ENCODE peak calls at places on chromosome 15, in seven cellular contexts. L is HEK293T, K is WTC11, Y is HFFc6, U is GM10248, B is fibroblast of gingiva, G is HFF-Myc. A is an unnamed sample.

GRCh38 chr15:73631915-73632669 is 1.1 kb downstream of the NPTN start:
- DNase-seq in G (no peak), Y (peak), L (peak), K (no peak), B (peak), U (no peak), A (peak)

GRCh38 chr15:66638377-66638776 is 63.7 kb upstream of the SMAD6 start:
- DNase-seq in Y (no peak), G (no peak), L (no peak), B (no peak), U (no peak), K (no peak), A (no peak)

GRCh38 chr15:64045774-64046346 is 425 bp downstream of the DAPK2 start:
- DNase-seq in G (no peak), B (no peak), L (no peak), Y (no peak), K (no peak), U (no peak), A (peak)

GRCh38 chr15:59224474-59224873 is 17.8 kb downstream of the LDHAL6B start:
- DNase-seq in U (no peak), K (no peak), L (no peak), G (no peak), Y (no peak), B (no peak), A (no peak)

GRCh38 chr15:61994216-61994615 is 66.0 kb downstream of the VPS13C start:
- DNase-seq in G (no peak), K (no peak), Y (peak), L (no peak), B (peak), U (no peak), A (no peak)

GRCh38 chr15:101348643-101349496 is 53.8 kb upstream of the SNRPA1 start:
- DNase-seq in Y (no peak), B (no peak), L (no peak), K (no peak), U (no peak), G (no peak), A (peak)

GRCh38 chr15:99994849-99995248 is 261.6 kb upstream of the LYSMD4 start:
- DNase-seq in Y (no peak), K (peak), L (no peak), G (no peak), U (no peak), B (no peak), A (peak)

GRCh38 chr15:41577863-41578735 is 19.1 kb downstream of the TYRO3 start:
- DNase-seq in U (no peak), Y (no peak), K (no peak), G (no peak), B (no peak), L (no peak), A (no peak)

GRCh38 chr15:62482715-62483429 is 317.8 kb upstream of the C2CD4B start:
- DNase-seq in B (peak), Y (peak), L (peak), K (peak), U (peak), G (no peak), A (peak)

GRCh38 chr15:56797720-56798275 is 64.5 kb upstream of the ZNF280D start:
- DNase-seq in U (no peak), K (no peak), B (no peak), G (no peak), Y (no peak), L (no peak), A (no peak)

GRCh38 chr15:31206386-31207174 is 105.1 kb upstream of the TRPM1 start:
- DNase-seq in B (no peak), Y (no peak), U (no peak), L (no peak), K (no peak), G (no peak), A (no peak)

GRCh38 chr15:62272290-62272689 is 107.2 kb upstream of the C2CD4B start:
- DNase-seq in B (no peak), Y (no peak), U (no peak), K (no peak), L (no peak), G (no peak), A (no peak)

GRCh38 chr15:94070341-94071275 is 160.8 kb upstream of the MCTP2 start:
- DNase-seq in B (no peak), G (peak), U (no peak), Y (peak), K (peak), L (peak), A (peak)

GRCh38 chr15:56723787-56724186 is 9.5 kb downstream of the ZNF280D start:
- DNase-seq in G (no peak), K (no peak), L (no peak), U (no peak), Y (no peak), B (no peak), A (no peak)

GRCh38 chr15:63971427-63971805 is 74.9 kb downstream of the DAPK2 start:
- DNase-seq in Y (no peak), B (no peak), U (no peak), G (no peak), L (no peak), K (peak), A (peak)

GRCh38 chr15:80159301-80159700 is 6.5 kb downstream of the FAH start:
- DNase-seq in B (no peak), G (no peak), L (no peak), U (no peak), Y (no peak), K (no peak), A (no peak)

GRCh38 chr15:76173317-76173834 is 113.6 kb downstream of the TMEM266 start:
- DNase-seq in L (no peak), Y (no peak), U (no peak), G (no peak), K (no peak), B (no peak), A (no peak)

GRCh38 chr15:78208887-78209645 is 25.3 kb downstream of the ACSBG1 start:
- DNase-seq in U (no peak), B (no peak), L (no peak), K (no peak), Y (no peak), G (no peak), A (no peak)

GRCh38 chr15:96273317-96274086 is 57.0 kb upstream of the NR2F2 start:
- DNase-seq in G (peak), K (no peak), L (peak), U (no peak), B (peak), Y (peak), A (no peak)

GRCh38 chr15:67820992-67821783 is 4.1 kb upstream of the SKOR1 start:
- DNase-seq in K (peak), L (no peak), Y (no peak), B (peak), U (peak), G (no peak), A (peak)

GRCh38 chr15:91589360-91589759 is 264.1 kb upstream of the SLCO3A1 start:
- DNase-seq in L (no peak), B (no peak), G (no peak), Y (no peak), U (no peak), K (no peak), A (no peak)

GRCh38 chr15:62241135-62241770 is 76.2 kb upstream of the C2CD4B start:
- DNase-seq in K (peak), L (peak), Y (no peak), B (no peak), G (no peak), U (no peak), A (peak)

GRCh38 chr15:68783226-68784054 is 37.3 kb downstream of the ANP32A start:
- DNase-seq in U (peak), K (peak), Y (no peak), L (peak), G (no peak), B (no peak), A (peak)

GRCh38 chr15:45645026-45645980 is 10.5 kb downstream of the SQOR start:
- DNase-seq in Y (peak), B (peak), U (no peak), K (no peak), G (no peak), L (no peak), A (no peak)

GRCh38 chr15:99014803-99015676 is 7.4 kb upstream of the PGPEP1L start:
- DNase-seq in G (no peak), U (peak), L (peak), K (peak), Y (peak), B (peak), A (peak)

GRCh38 chr15:71739355-71739754 is 71.0 kb upstream of the NR2E3 start:
- DNase-seq in U (no peak), K (no peak), Y (no peak), B (no peak), L (no peak), G (no peak), A (no peak)

GRCh38 chr15:92079647-92080255 is 226.2 kb downstream of the SLCO3A1 start:
- DNase-seq in B (no peak), Y (no peak), K (no peak), G (no peak), L (no peak), U (no peak), A (no peak)

GRCh38 chr15:59170295-59170881 is 36.3 kb upstream of the LDHAL6B start:
- DNase-seq in B (peak), U (no peak), G (peak), L (no peak), Y (peak), K (peak), A (peak)

GRCh38 chr15:67834249-67834592 is 5.6 kb downstream of the RNU6-1 start:
- DNase-seq in K (no peak), B (no peak), Y (no peak), G (no peak), U (peak), L (no peak), A (no peak)

GRCh38 chr15:30953731-30954378 is 37.6 kb downstream of the MTMR10 start:
- DNase-seq in U (no peak), G (peak), B (peak), Y (peak), K (no peak), L (no peak), A (no peak)

GRCh38 chr15:89810837-89811236 is 3.8 kb downstream of the ANPEP start:
- DNase-seq in B (no peak), L (no peak), Y (no peak), G (no peak), K (no peak), U (no peak), A (no peak)

GRCh38 chr15:70854669-70854976 is 666 bp upstream of the LARP6 start:
- DNase-seq in B (peak), Y (peak), L (no peak), K (no peak), G (no peak), U (no peak), A (no peak)

A was measured in endodermal cell.